ENCODE peak calls at places on chromosomes 1 and 21, in eight cellular contexts. I is ACHN; B is stimulated activated naive CD8-positive, alpha-beta T cell treated with anti-CD3 and anti-CD28 coated beads, Interleukin-15, Interleukin-2, amounts not matched to agents 100 U/mL and 50 U/mL, for 24 hours; T is GM10248; K is fibroblast of gingiva; V is activated CD4-positive, alpha-beta T cell treated with anti-CD3 and anti-CD28 coated beads, Interleukin-2, amount 50 U/mL, for 1 hour; D is RWPE1; O is NCI-H1105. E is an unnamed sample.

GRCh38 chr1:201827321-201828281 is 1.4 kb upstream of the IPO9 start:
- DNase-seq in I (no peak), B (no peak), T (no peak), K (peak), V (no peak), D (no peak), O (no peak), E (peak)

GRCh38 chr21:42121792-42122191 is 50.7 kb downstream of the UMODL1 start:
- DNase-seq in I (peak), B (no peak), T (no peak), K (no peak), V (no peak), D (no peak), O (no peak), E (no peak)

GRCh38 chr1:204726478-204726877 is 40.9 kb upstream of the LRRN2 start:
- DNase-seq in I (peak), B (no peak), T (no peak), K (no peak), V (no peak), D (peak), O (no peak), E (peak)

GRCh38 chr1:33140153-33141149 is 41.4 kb downstream of the TRIM62 start:
- DNase-seq in I (no peak), B (no peak), T (no peak), K (no peak), V (no peak), D (peak), O (no peak), E (no peak)

GRCh38 chr1:84156210-84156621 is 12.1 kb downstream of the PRKACB start:
- DNase-seq in I (peak), B (no peak), T (no peak), K (peak), V (no peak), D (peak), O (no peak), E (peak)

GRCh38 chr1:207797229-207797973 is 45.5 kb downstream of the CD46 start:
- DNase-seq in I (peak), B (peak), T (peak), K (peak), V (peak), D (peak), O (peak), E (peak)

GRCh38 chr1:114206392-114206791 is 52.7 kb upstream of the SYT6 start:
- DNase-seq in I (no peak), B (no peak), T (no peak), K (no peak), V (no peak), D (no peak), O (no peak), E (no peak)

GRCh38 chr21:42193131-42193671 is 25.7 kb upstream of the ABCG1 start:
- DNase-seq in I (no peak), B (peak), T (no peak), K (no peak), V (peak), D (no peak), O (no peak), E (no peak)

GRCh38 chr1:178150610-178151009 is 56.7 kb downstream of the RASAL2 start:
- DNase-seq in I (no peak), B (no peak), T (no peak), K (no peak), V (no peak), D (no peak), O (no peak), E (no peak)

GRCh38 chr1:58324551-58324950 is 222.0 kb downstream of the OMA1 start:
- DNase-seq in I (no peak), B (no peak), T (no peak), K (no peak), V (no peak), D (no peak), O (no peak), E (no peak)

GRCh38 chr1:211683396-211684297 is 8.2 kb upstream of the NEK2 start:
- DNase-seq in I (no peak), B (no peak), T (no peak), K (no peak), V (no peak), D (no peak), O (no peak), E (no peak)

GRCh38 chr1:60863131-60863530 is 219.2 kb upstream of the NFIA start:
- DNase-seq in I (no peak), B (no peak), T (no peak), K (no peak), V (no peak), D (no peak), O (no peak), E (no peak)

GRCh38 chr1:161739865-161740566 is 9.6 kb upstream of the DUSP12 start:
- DNase-seq in I (no peak), B (no peak), T (no peak), K (no peak), V (no peak), D (no peak), O (no peak), E (no peak)

GRCh38 chr1:116556289-116557006 is 14.4 kb downstream of the CD58 start:
- DNase-seq in I (peak), B (peak), T (no peak), K (peak), V (peak), D (peak), O (no peak), E (peak)

GRCh38 chr1:36322786-36323635 is 434 bp downstream of the EVA1B start:
- DNase-seq in I (peak), B (peak), T (peak), K (peak), V (peak), D (no peak), O (no peak), E (peak)

GRCh38 chr1:98459471-98459870 is 202.1 kb upstream of the SNX7 start:
- DNase-seq in I (no peak), B (no peak), T (no peak), K (no peak), V (no peak), D (no peak), O (no peak), E (no peak)

GRCh38 chr1:241311056-241311746 is 45.8 kb downstream of the RGS7 start:
- DNase-seq in I (peak), B (no peak), T (no peak), K (peak), V (no peak), D (no peak), O (no peak), E (no peak)

GRCh38 chr1:181504294-181505115 is 21.2 kb downstream of the CACNA1E start:
- DNase-seq in I (peak), B (no peak), T (peak), K (no peak), V (no peak), D (no peak), O (peak), E (peak)

GRCh38 chr1:207867136-207868081 is 43.5 kb downstream of the CD34 start:
- DNase-seq in I (no peak), B (no peak), T (peak), K (peak), V (peak), D (no peak), O (no peak), E (no peak)

GRCh38 chr21:31110430-31110829 is 72.2 kb upstream of the KRTAP19-8 start:
- DNase-seq in I (no peak), B (no peak), T (no peak), K (no peak), V (no peak), D (no peak), O (no peak), E (no peak)

GRCh38 chr1:33849206-33849605 is 14.7 kb upstream of the HMGB4 start:
- DNase-seq in I (no peak), B (no peak), T (no peak), K (no peak), V (no peak), D (no peak), O (no peak), E (no peak)

GRCh38 chr21:33976980-33977720 is 61.5 kb upstream of the ATP5PO start:
- DNase-seq in I (no peak), B (peak), T (no peak), K (no peak), V (no peak), D (no peak), O (no peak), E (no peak)

GRCh38 chr1:168206111-168206510 is 19.7 kb upstream of the SFT2D2 start:
- DNase-seq in I (no peak), B (no peak), T (no peak), K (no peak), V (no peak), D (no peak), O (no peak), E (peak)

GRCh38 chr1:178388398-178389161 is 108.2 kb downstream of the CLEC20A start:
- DNase-seq in I (no peak), B (no peak), T (no peak), K (peak), V (no peak), D (no peak), O (no peak), E (peak)

GRCh38 chr1:27601771-27602509 is 2.0 kb downstream of the AHDC1 start:
- DNase-seq in I (no peak), B (peak), T (peak), K (peak), V (no peak), D (peak), O (no peak), E (no peak)

GRCh38 chr1:241934181-241934815 is 23.3 kb upstream of the BECN2 start:
- DNase-seq in I (no peak), B (no peak), T (no peak), K (peak), V (no peak), D (no peak), O (no peak), E (peak)

GRCh38 chr1:210264521-210265380 is 32.2 kb downstream of the SERTAD4 start:
- DNase-seq in I (peak), B (no peak), T (no peak), K (no peak), V (no peak), D (no peak), O (no peak), E (peak)

GRCh38 chr1:161720956-161721737 is at the start of gene FCRLB:
- DNase-seq in I (no peak), B (no peak), T (no peak), K (no peak), V (no peak), D (no peak), O (no peak), E (no peak)

GRCh38 chr21:35563885-35564451 is 496.4 kb downstream of the SETD4 start:
- DNase-seq in I (no peak), B (no peak), T (no peak), K (peak), V (no peak), D (no peak), O (no peak), E (peak)

GRCh38 chr1:243474384-243474851 is 218.6 kb downstream of the SDCCAG8 start:
- DNase-seq in I (no peak), B (no peak), T (no peak), K (no peak), V (no peak), D (no peak), O (no peak), E (no peak)

GRCh38 chr1:46005594-46005993 is 126.8 kb downstream of the PIK3R3 start:
- DNase-seq in I (no peak), B (no peak), T (no peak), K (no peak), V (no peak), D (no peak), O (no peak), E (no peak)

GRCh38 chr1:31752258-31752657 is 11.9 kb downstream of the ADGRB2 start:
- DNase-seq in I (no peak), B (no peak), T (no peak), K (no peak), V (no peak), D (no peak), O (no peak), E (no peak)

GRCh38 chr1:59146651-59147358 is 150.1 kb upstream of the FGGY start:
- DNase-seq in I (peak), B (peak), T (peak), K (peak), V (peak), D (no peak), O (no peak), E (peak)

GRCh38 chr1:192576190-192577144 is 894 bp downstream of the RGS1 start:
- DNase-seq in I (no peak), B (no peak), T (no peak), K (no peak), V (no peak), D (no peak), O (no peak), E (no peak)

GRCh38 chr21:35138665-35139381 is 89.7 kb upstream of the RUNX1 start:
- DNase-seq in I (peak), B (peak), T (peak), K (no peak), V (peak), D (peak), O (no peak), E (peak)

GRCh38 chr1:208069317-208069716 is 158.4 kb upstream of the CD34 start:
- DNase-seq in I (no peak), B (no peak), T (no peak), K (no peak), V (no peak), D (no peak), O (peak), E (no peak)

GRCh38 chr1:152047607-152047953 is 10.8 kb upstream of the S100A11 start:
- DNase-seq in I (peak), B (peak), T (no peak), K (no peak), V (peak), D (peak), O (no peak), E (no peak)

GRCh38 chr21:41673596-41674335 is 93.1 kb downstream of the RIPK4 start:
- DNase-seq in I (no peak), B (no peak), T (no peak), K (no peak), V (no peak), D (no peak), O (no peak), E (no peak)

GRCh38 chr1:203462878-203463277 is 12.7 kb upstream of the PRELP start:
- DNase-seq in I (peak), B (no peak), T (no peak), K (peak), V (no peak), D (peak), O (no peak), E (peak)